ENCODE peak calls at places on chromosomes 6 and 20, in six cellular contexts. C is adrenal gland, E is fibroblast of pulmonary artery, S is HCEC 1CT, N is putamen, O is ELR. K is an unnamed sample.

GRCh38 chr6:168819546-168819945 is 378.6 kb downstream of the SMOC2 start:
- DNase-seq in E (no peak), O (no peak), S (no peak), N (no peak), C (no peak), K (no peak)

GRCh38 chr20:10565191-10565921 is 108.4 kb downstream of the JAG1 start:
- DNase-seq in O (peak), E (peak), C (peak), S (peak), N (no peak), K (peak)

GRCh38 chr6:157461000-157461915 is 80.3 kb downstream of the ZDHHC14 start:
- DNase-seq in S (no peak), C (peak), E (peak), O (no peak), N (no peak), K (peak)

GRCh38 chr6:38554014-38554413 is 85.7 kb downstream of the BTBD9 start:
- DNase-seq in O (no peak), E (no peak), N (no peak), C (no peak), S (no peak), K (no peak)

GRCh38 chr6:131581523-131581922 is 8.5 kb downstream of the ARG1 start:
- DNase-seq in C (no peak), O (no peak), S (no peak), E (no peak), N (no peak), K (no peak)

GRCh38 chr6:53877151-53877550 is 82.3 kb downstream of the LRRC1 start:
- DNase-seq in O (no peak), N (no peak), S (no peak), E (no peak), C (no peak), K (no peak)

GRCh38 chr6:70280462-70280861 is 22.4 kb downstream of the COL9A1 start:
- DNase-seq in E (no peak), O (no peak), C (no peak), N (no peak), S (no peak), K (no peak)

GRCh38 chr6:97697450-97697849 is 414.4 kb upstream of the MMS22L start:
- DNase-seq in S (no peak), C (no peak), E (peak), O (peak), N (no peak), K (peak)

GRCh38 chr20:8853805-8854338 is 215.0 kb upstream of the PLCB4 start:
- DNase-seq in C (peak), S (peak), N (peak), O (peak), E (peak), K (peak)

GRCh38 chr6:86756623-86757246 is 180.6 kb upstream of the HTR1E start:
- DNase-seq in C (no peak), N (no peak), O (no peak), E (no peak), S (no peak), K (no peak)

K was measured in brain microvascular endothelial cell.